ENCODE peak calls at places on chromosomes 12 and 14, in ten cellular contexts. V is suprapubic skin, P is transverse colon, F is GM12891, X is IMR-90, L is A549, H is uterus, G is GM12878, T is HCT116, E is spleen. Z is an unnamed sample.

GRCh38 chr14:32077081-32078029 is at the start of gene ARHGAP5:
- DNase-seq in P (peak), X (peak), T (no peak), E (peak), V (peak), L (no peak), H (peak), G (no peak), F (peak), Z (peak)

GRCh38 chr14:74838141-74838540 is 37.8 kb downstream of the PROX2 start:
- DNase-seq in L (no peak), P (no peak), E (no peak), G (no peak), H (no peak), F (no peak), V (no peak), X (peak), T (no peak), Z (no peak)

GRCh38 chr12:69275471-69275891 is 36.1 kb downstream of the CPSF6 start:
- DNase-seq in E (no peak), H (no peak), V (no peak), P (no peak), T (no peak), L (no peak), F (no peak), X (no peak), G (no peak), Z (no peak)

GRCh38 chr14:33799705-33800269 is 151.1 kb downstream of the EGLN3 start:
- DNase-seq in F (no peak), X (no peak), P (no peak), G (no peak), L (no peak), V (no peak), H (no peak), T (no peak), E (no peak), Z (no peak)

GRCh38 chr14:88256997-88257755 is 65.9 kb downstream of the KCNK10 start:
- DNase-seq in P (no peak), H (no peak), F (no peak), X (no peak), T (no peak), E (no peak), L (no peak), V (no peak), G (no peak), Z (no peak)

GRCh38 chr12:118034429-118035193 is 18.1 kb downstream of the RFC5 start:
- DNase-seq in T (no peak), E (no peak), X (peak), P (peak), G (no peak), V (no peak), F (no peak), L (no peak), H (no peak), Z (no peak)

GRCh38 chr12:27207626-27208413 is 36.3 kb upstream of the STK38L start:
- DNase-seq in H (no peak), V (no peak), P (no peak), T (no peak), E (no peak), L (no peak), G (peak), X (peak), F (peak), Z (no peak)

GRCh38 chr14:72615511-72616121 is 278.3 kb downstream of the DPF3 start:
- DNase-seq in T (no peak), L (no peak), H (no peak), G (no peak), E (no peak), V (no peak), X (peak), P (no peak), F (no peak), Z (no peak)

GRCh38 chr12:121872546-121873223 is 14.0 kb upstream of the HPD start:
- DNase-seq in H (peak), F (no peak), P (peak), G (no peak), E (no peak), V (no peak), L (no peak), X (peak), T (no peak), Z (no peak)

GRCh38 chr14:68199465-68200145 is 380.0 kb downstream of the RAD51B start:
- DNase-seq in T (no peak), F (no peak), P (no peak), E (no peak), G (no peak), L (no peak), H (peak), X (no peak), V (no peak), Z (no peak)

GRCh38 chr12:3054374-3054773 is 22.8 kb upstream of the TSPAN9 start:
- DNase-seq in E (no peak), F (no peak), L (no peak), G (no peak), T (no peak), H (no peak), X (no peak), P (no peak), V (no peak), Z (no peak)

GRCh38 chr12:82359115-82359478 is 768 bp downstream of the METTL25 start:
- DNase-seq in P (no peak), F (no peak), E (peak), V (no peak), H (no peak), X (no peak), L (no peak), G (no peak), T (no peak), Z (peak)

GRCh38 chr12:125549836-125550235 is 484.6 kb downstream of the AACS start:
- DNase-seq in E (no peak), T (no peak), P (no peak), L (no peak), X (no peak), G (no peak), F (no peak), H (no peak), V (no peak), Z (no peak)

GRCh38 chr14:105045710-105046326 is 19.4 kb downstream of the GPR132 start:
- DNase-seq in F (peak), P (peak), G (no peak), H (peak), E (peak), V (peak), T (peak), X (peak), L (peak), Z (peak)

GRCh38 chr14:105049753-105050550 is 15.3 kb downstream of the GPR132 start:
- DNase-seq in P (no peak), F (peak), V (no peak), T (no peak), L (no peak), E (peak), H (no peak), X (no peak), G (no peak), Z (no peak)

GRCh38 chr14:105046891-105047282 is 18.3 kb downstream of the GPR132 start:
- DNase-seq in T (no peak), L (no peak), P (no peak), V (no peak), X (no peak), F (no peak), G (no peak), E (peak), H (no peak), Z (no peak)

GRCh38 chr14:105050551-105050897 is 14.7 kb downstream of the GPR132 start:
- DNase-seq in F (peak), L (no peak), T (peak), H (no peak), P (peak), E (peak), V (peak), G (no peak), X (peak), Z (no peak)

GRCh38 chr14:105047283-105048016 is 17.8 kb downstream of the GPR132 start:
- DNase-seq in F (no peak), T (no peak), P (no peak), G (no peak), H (no peak), L (no peak), E (peak), V (no peak), X (no peak), Z (no peak)
- TF ChIP-seq POLR2A in F (no peak), T (no peak), P (no peak), G (peak), H (no peak), L (no peak), E (no peak), V (no peak), X (no peak), Z (no peak)

GRCh38 chr12:103182299-103182698 is 224.8 kb downstream of the ASCL1 start:
- DNase-seq in H (no peak), X (no peak), G (no peak), P (no peak), E (no peak), V (no peak), F (no peak), L (no peak), T (no peak), Z (no peak)
- TF ChIP-seq POLR2A in H (no peak), X (no peak), G (no peak), P (no peak), E (no peak), V (no peak), F (no peak), L (no peak), T (no peak), Z (no peak)

GRCh38 chr12:47758834-47759690 is at the start of gene RAPGEF3:
- DNase-seq in T (no peak), F (peak), E (peak), H (peak), X (peak), G (no peak), P (peak), V (peak), L (peak), Z (peak)
- TF ChIP-seq POLR2A in T (no peak), F (no peak), E (no peak), H (peak), X (peak), G (peak), P (peak), V (no peak), L (peak), Z (peak)

GRCh38 chr14:22982477-22983245 is at the start of gene AJUBA:
- DNase-seq in L (peak), X (peak), E (peak), F (peak), H (peak), T (peak), P (peak), G (no peak), V (peak), Z (peak)
- TF ChIP-seq POLR2A in L (peak), X (peak), E (no peak), F (no peak), H (peak), T (no peak), P (peak), G (no peak), V (no peak), Z (no peak)

Z was measured in gastrocnemius medialis.